ENCODE peak calls at places on chromosomes 4 and X, in six cellular contexts. K is NCI-H1092 treated with DMSO at 0.1 percent for 48 hours, J is T47D, P is GM12892, F is GM12891, L is fibroblast of mammary gland. Y is an unnamed sample.

GRCh38 chr4:89572224-89572858 is 264.6 kb downstream of the SNCA start:
- DNase-seq in K (peak; percentile 86), J (peak; percentile 12), P (no peak), F (no peak), L (no peak), Y (peak; percentile 85)

GRCh38 chr4:14023036-14023435 is 395.5 kb upstream of the BOD1L1 start:
- DNase-seq in K (no peak), J (no peak), P (no peak), F (no peak), L (peak; percentile 57), Y (no peak)

GRCh38 chrX:17802756-17803155 is 58.3 kb downstream of the RAI2 start:
- DNase-seq in K (no peak), J (no peak), P (no peak), F (no peak), L (no peak), Y (no peak)

GRCh38 chr4:98873059-98873458 is 55.9 kb downstream of the EIF4E start:
- DNase-seq in K (no peak), J (no peak), P (no peak), F (no peak), L (peak; percentile 38), Y (no peak)

GRCh38 chr4:184805462-184806245 is 20.1 kb downstream of the ACSL1 start:
- DNase-seq in K (no peak), J (peak; percentile 70), P (no peak), F (no peak), L (peak; percentile 10), Y (peak; percentile 31)

GRCh38 chr4:37188100-37188499 is 56.4 kb upstream of the NWD2 start:
- DNase-seq in K (no peak), J (no peak), P (no peak), F (no peak), L (no peak), Y (no peak)

GRCh38 chr4:114052227-114052626 is 72.8 kb upstream of the ARSJ start:
- DNase-seq in K (peak; percentile 70), J (no peak), P (no peak), F (no peak), L (no peak), Y (peak; percentile 83)

GRCh38 chrX:100649550-100650356 is 5.8 kb downstream of the SRPX2 start:
- DNase-seq in K (no peak), J (peak; percentile 79), P (no peak), F (no peak), L (peak; percentile 96), Y (no peak)

GRCh38 chr4:175871774-175872405 is 59.8 kb upstream of the GPM6A start:
- DNase-seq in K (no peak), J (no peak), P (no peak), F (no peak), L (no peak), Y (no peak)

GRCh38 chr4:108030332-108030731 is 40.6 kb downstream of the HADH start:
- DNase-seq in K (no peak), J (peak; percentile 68), P (no peak), F (peak; percentile 31), L (peak; percentile 78), Y (peak; percentile 8)

GRCh38 chrX:104351173-104351769 is 96.5 kb upstream of the ESX1 start:
- DNase-seq in K (no peak), J (no peak), P (no peak), F (no peak), L (peak; percentile 90), Y (no peak)

GRCh38 chrX:16845686-16846085 is 24.5 kb downstream of the RBBP7 start:
- DNase-seq in K (no peak), J (no peak), P (no peak), F (no peak), L (no peak), Y (no peak)

GRCh38 chr4:24370421-24370820 is 213.9 kb downstream of the DHX15 start:
- DNase-seq in K (no peak), J (no peak), P (no peak), F (no peak), L (no peak), Y (no peak)

GRCh38 chrX:3522016-3522690 is 175.7 kb upstream of the MXRA5 start:
- DNase-seq in K (no peak), J (no peak), P (no peak), F (no peak), L (peak; percentile 94), Y (no peak)

GRCh38 chr4:168978001-168978700 is 31.9 kb downstream of the CBR4 start:
- DNase-seq in K (no peak), J (no peak), P (no peak), F (no peak), L (peak; percentile 31), Y (no peak)

GRCh38 chrX:110852180-110852579 is 56.6 kb upstream of the CHRDL1 start:
- DNase-seq in K (peak; percentile 9), J (peak; percentile 1), P (no peak), F (no peak), L (peak; percentile 33), Y (no peak)

GRCh38 chrX:56618250-56618649 is 54.8 kb downstream of the UBQLN2 start:
- DNase-seq in K (no peak), J (no peak), P (no peak), F (no peak), L (no peak), Y (no peak)

GRCh38 chr4:128350449-128351045 is 62.9 kb upstream of the PGRMC2 start:
- DNase-seq in K (no peak), J (no peak), P (no peak), F (no peak), L (no peak), Y (no peak)

GRCh38 chrX:153412746-153413720 is 1.8 kb downstream of the ZFP92 start:
- DNase-seq in K (no peak), J (no peak), P (no peak), F (no peak), L (no peak), Y (peak; percentile 16)

GRCh38 chrX:21883258-21883657 is 27.5 kb downstream of the YY2 start:
- DNase-seq in K (no peak), J (peak; percentile 3), P (no peak), F (no peak), L (no peak), Y (no peak)

GRCh38 chrX:47556045-47556623 is 4.9 kb upstream of the ARAF start:
- DNase-seq in K (peak; percentile 96), J (peak; percentile 46), P (peak; percentile 52), F (no peak), L (peak; percentile 93), Y (peak; percentile 80)

GRCh38 chrX:130974323-130974722 is 71.3 kb upstream of the ENOX2 start:
- DNase-seq in K (no peak), J (no peak), P (no peak), F (no peak), L (peak; percentile 57), Y (no peak)

GRCh38 chr4:125085-125820 is 952 bp downstream of the ZNF718 start:
- DNase-seq in K (peak; percentile 36), J (peak; percentile 81), P (no peak), F (no peak), L (peak; percentile 35), Y (peak; percentile 19)

GRCh38 chrX:22126311-22126710 is 94.2 kb downstream of the PHEX start:
- DNase-seq in K (no peak), J (no peak), P (no peak), F (no peak), L (peak; percentile 40), Y (no peak)

GRCh38 chr4:151219091-151219490 is 57.9 kb upstream of the PRSS48 start:
- DNase-seq in K (no peak), J (no peak), P (no peak), F (no peak), L (no peak), Y (no peak)

GRCh38 chrX:154371771-154372300 is 2.6 kb downstream of the FLNA start:
- DNase-seq in K (no peak), J (no peak), P (no peak), F (no peak), L (no peak), Y (no peak)

GRCh38 chrX:124212622-124213021 is 119.8 kb upstream of the TEX13D start:
- DNase-seq in K (no peak), J (no peak), P (no peak), F (no peak), L (no peak), Y (no peak)

GRCh38 chr4:123363729-123364128 is 32.9 kb upstream of the SPRY1 start:
- DNase-seq in K (no peak), J (no peak), P (no peak), F (no peak), L (no peak), Y (no peak)

GRCh38 chr4:76804060-76804459 is 93.9 kb downstream of the SOWAHB start:
- DNase-seq in K (no peak), J (no peak), P (no peak), F (no peak), L (peak; percentile 55), Y (no peak)

GRCh38 chr4:8904041-8904501 is 32.4 kb upstream of the HMX1 start:
- DNase-seq in K (no peak), J (no peak), P (no peak), F (no peak), L (no peak), Y (no peak)

GRCh38 chr4:86594559-86595425 is 677 bp downstream of the PTPN13 start:
- DNase-seq in K (no peak), J (peak; percentile 53), P (no peak), F (no peak), L (peak; percentile 91), Y (peak; percentile 26)

GRCh38 chr4:188030401-188030800 is 34.8 kb downstream of the ZFP42 start:
- DNase-seq in K (no peak), J (no peak), P (no peak), F (no peak), L (no peak), Y (no peak)

GRCh38 chr4:169295822-169296221 is 25.1 kb upstream of the SH3RF1 start:
- DNase-seq in K (no peak), J (no peak), P (no peak), F (no peak), L (no peak), Y (no peak)

GRCh38 chr4:53905935-53906377 is 158.4 kb downstream of the CHIC2 start:
- DNase-seq in K (no peak), J (peak; percentile 39), P (no peak), F (no peak), L (peak; percentile 78), Y (no peak)

GRCh38 chr4:102438396-102438795 is 62.8 kb upstream of the NFKB1 start:
- DNase-seq in K (no peak), J (no peak), P (no peak), F (no peak), L (peak; percentile 70), Y (no peak)

GRCh38 chr4:123378794-123379193 is 17.8 kb upstream of the SPRY1 start:
- DNase-seq in K (no peak), J (no peak), P (no peak), F (no peak), L (no peak), Y (no peak)

GRCh38 chrX:24334473-24334872 is 20.6 kb upstream of the SUPT20HL2 start:
- DNase-seq in K (no peak), J (no peak), P (no peak), F (no peak), L (peak; percentile 8), Y (no peak)

GRCh38 chr4:56238251-56238650 is 149.0 kb downstream of the AASDH start:
- DNase-seq in K (no peak), J (no peak), P (no peak), F (no peak), L (no peak), Y (no peak)

GRCh38 chr4:161577604-161578301 is 586.0 kb downstream of the FSTL5 start:
- DNase-seq in K (no peak), J (no peak), P (no peak), F (no peak), L (peak; percentile 26), Y (no peak)

Y was measured in DMS79 treated with DMSO at 0.1 percent for 48 hours.